ENCODE peak calls at places on chromosomes 4 and X, in four cellular contexts. H is left ventricle myocardium inferior, Z is substantia nigra, K is H1. L is an unnamed sample.

GRCh38 chr4:187333151-187333550 is 609.5 kb upstream of the FAT1 start:
- DNase-seq in H (no peak), Z (no peak), K (no peak), L (no peak)

GRCh38 chr4:58871509-58871908 is 1761.3 kb upstream of the IGFBP7 start:
- DNase-seq in K (no peak), H (no peak), Z (no peak), L (no peak)

GRCh38 chrX:50971390-50971789 is 60.9 kb downstream of the BMP15 start:
- DNase-seq in K (no peak), H (no peak), Z (no peak), L (no peak)

GRCh38 chr4:21522296-21522695 is 426.3 kb downstream of the KCNIP4 start:
- DNase-seq in H (no peak), K (no peak), Z (no peak), L (no peak)

GRCh38 chrX:152635941-152636340 is 1.8 kb upstream of the GABRQ start:
- DNase-seq in Z (no peak), H (no peak), K (no peak), L (no peak)

GRCh38 chr4:158895797-158896442 is 127.1 kb downstream of the FNIP2 start:
- DNase-seq in H (no peak), K (no peak), Z (no peak), L (no peak)

GRCh38 chr4:85153221-85153620 is 186.7 kb upstream of the WDFY3 start:
- DNase-seq in Z (no peak), K (no peak), H (no peak), L (no peak)

GRCh38 chrX:119605398-119605738 is 856 bp downstream of the NKRF start:
- DNase-seq in K (no peak), Z (no peak), H (no peak), L (no peak)

GRCh38 chr4:115323106-115323684 is 209.8 kb upstream of the NDST4 start:
- DNase-seq in K (no peak), H (no peak), Z (no peak), L (no peak)

GRCh38 chr4:73676136-73676535 is 55.9 kb upstream of the RASSF6 start:
- DNase-seq in Z (no peak), K (no peak), H (no peak), L (no peak)

GRCh38 chr4:168516841-168517240 is 20.0 kb downstream of the PALLD start:
- DNase-seq in Z (no peak), K (no peak), H (peak), L (no peak)
- H3K27ac ChIP-seq in Z (no peak), K (no peak), H (peak), L (no peak)

DNA sequence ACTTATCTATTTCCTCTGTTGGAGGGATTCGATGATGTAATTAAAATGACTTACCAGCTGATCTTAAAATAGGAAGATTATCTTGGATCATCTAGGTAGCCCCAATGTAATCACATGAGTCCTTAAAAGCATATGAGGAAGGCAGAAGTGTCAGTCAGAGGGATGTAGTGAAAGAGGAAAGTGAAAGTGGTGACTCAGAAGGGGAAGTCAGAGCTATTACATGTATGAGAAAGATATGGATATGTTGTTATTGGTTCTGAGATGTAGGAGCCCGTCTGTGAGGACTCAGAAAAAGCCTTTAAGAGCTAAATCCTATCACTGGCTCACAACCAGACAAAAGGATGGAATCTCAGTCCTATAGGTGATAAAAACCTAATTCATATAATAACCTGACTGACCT is 456.4 kb downstream of the DACH2 start:
- DNase-seq in K (no peak), H (no peak), Z (no peak), L (no peak)
- H3K27ac ChIP-seq in K (no peak), H (no peak), Z (no peak), L (no peak)

DNA sequence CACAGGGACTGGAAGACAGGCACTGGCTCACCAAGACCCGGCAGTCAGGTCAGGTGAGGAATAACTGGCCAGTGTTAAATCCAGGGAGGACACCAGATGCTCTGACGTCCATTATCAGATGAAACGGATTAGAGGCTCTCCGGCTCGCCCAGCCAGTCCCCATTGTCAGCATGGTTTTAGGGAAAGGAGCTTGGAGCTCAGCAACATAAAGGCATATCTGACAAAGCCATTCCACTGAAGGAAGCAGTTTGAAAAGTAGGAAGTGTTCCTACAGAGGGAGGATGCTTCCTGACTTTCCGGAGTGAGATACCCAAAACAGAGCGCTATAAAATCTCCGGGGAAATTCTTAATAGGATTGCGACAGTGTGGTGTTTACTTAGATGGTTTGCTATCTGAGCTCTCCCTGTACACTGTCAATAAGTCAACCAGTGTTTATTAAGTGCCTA is 14.8 kb downstream of the NDNF start:
- DNase-seq in Z (no peak), K (no peak), H (no peak), L (no peak)
- H3K27ac ChIP-seq in Z (no peak), K (no peak), H (peak), L (no peak)

GRCh38 chrX:7083021-7083420 is 64.5 kb upstream of the STS start:
- DNase-seq in H (no peak), Z (no peak), K (no peak), L (no peak)
- H3K27ac ChIP-seq in H (no peak), Z (no peak), K (no peak), L (no peak)

GRCh38 chr4:38871593-38871992 is 4.0 kb downstream of the FAM114A1 start:
- DNase-seq in Z (no peak), H (no peak), K (no peak), L (no peak)
- H3K27ac ChIP-seq in Z (no peak), H (no peak), K (no peak), L (no peak)

L was measured in thoracic aorta.